ENCODE peak calls at places on chromosome 11, in ten cellular contexts. F is brain microvascular endothelial cell, Q is MM.1S, G is heart left ventricle, V is esophagus squamous epithelium, T is fibroblast of lung, O is AG04450, M is cardiac muscle cell, D is heart right ventricle, J is HCT116. K is an unnamed sample. For H3K27me3, the result is how much of the 10 kb centered on the place peaks cover.

GRCh38 chr11:35326266-35326879 is 93.0 kb downstream of the SLC1A2 start:
- DNase-seq in G (no peak), Q (no peak), F (no peak), T (no peak), O (no peak), V (no peak), D (no peak), J (no peak), M (no peak), K (no peak)

GRCh38 chr11:109609454-109610185 is 187.6 kb downstream of the C11orf87 start:
- DNase-seq in G (no peak), D (no peak), O (no peak), F (no peak), T (no peak), J (no peak), M (no peak), V (no peak), Q (no peak), K (no peak)

GRCh38 chr11:6703247-6704063 is 20.3 kb upstream of the MRPL17 start:
- DNase-seq in O (no peak), V (no peak), Q (peak), D (peak), F (peak), T (peak), J (peak), M (peak), G (peak), K (peak)

GRCh38 chr11:128678017-128678416 is 15.9 kb upstream of the FLI1 start:
- DNase-seq in F (no peak), J (no peak), G (no peak), V (no peak), M (no peak), O (no peak), Q (no peak), D (no peak), T (no peak), K (no peak)

GRCh38 chr11:121482231-121483129 is 29.7 kb upstream of the SORL1-AS1 start:
- DNase-seq in J (no peak), Q (peak), F (no peak), T (no peak), G (no peak), M (no peak), V (no peak), D (no peak), O (no peak), K (no peak)

GRCh38 chr11:82899191-82899820 is 924 bp downstream of the PRCP start:
- DNase-seq in T (no peak), Q (no peak), D (no peak), F (no peak), M (no peak), G (no peak), J (no peak), O (no peak), V (no peak), K (no peak)

GRCh38 chr11:60457576-60457975 is 1.9 kb downstream of the MS4A1 start:
- DNase-seq in O (no peak), F (no peak), J (no peak), T (no peak), V (no peak), D (no peak), G (no peak), M (no peak), Q (no peak), K (no peak)

GRCh38 chr11:7657306-7658025 is 15.8 kb downstream of the CYB5R2 start:
- DNase-seq in V (no peak), T (peak), D (peak), F (peak), J (peak), G (peak), Q (peak), O (no peak), M (peak), K (peak)

GRCh38 chr11:117809236-117810055 is 12.4 kb upstream of the DSCAML1 start:
- DNase-seq in J (peak), F (peak), O (no peak), M (peak), D (peak), G (peak), T (no peak), Q (no peak), V (no peak), K (peak)

GRCh38 chr11:78406568-78407196 is 10.9 kb downstream of the GAB2 start:
- DNase-seq in T (no peak), O (no peak), D (no peak), G (no peak), F (no peak), J (no peak), Q (no peak), M (no peak), V (no peak), K (no peak)

GRCh38 chr11:45796461-45796861 is 8.5 kb upstream of the SLC35C1 start:
- DNase-seq in V (no peak), J (no peak), O (no peak), G (no peak), M (no peak), T (no peak), Q (no peak), F (no peak), D (no peak), K (no peak)

GRCh38 chr11:23232652-23233051 is 372.4 kb upstream of the CCDC179 start:
- DNase-seq in J (no peak), G (no peak), T (no peak), F (no peak), D (no peak), O (no peak), Q (no peak), M (no peak), V (no peak), K (no peak)

GRCh38 chr11:125995313-125995712 is 49.5 kb downstream of the VSIG10L2 start:
- DNase-seq in G (no peak), Q (no peak), V (no peak), O (no peak), T (no peak), M (no peak), D (no peak), F (no peak), J (no peak), K (no peak)

GRCh38 chr11:92505689-92506088 is 281.1 kb downstream of the FAT3 start:
- DNase-seq in F (no peak), O (no peak), V (no peak), Q (no peak), M (no peak), G (no peak), T (no peak), J (no peak), D (no peak), K (no peak)

GRCh38 chr11:10856689-10857603 is 907 bp downstream of the ZBED5 start:
- DNase-seq in D (no peak), J (no peak), Q (peak), V (no peak), G (peak), M (peak), F (peak), O (no peak), T (peak), K (peak)

DNA sequence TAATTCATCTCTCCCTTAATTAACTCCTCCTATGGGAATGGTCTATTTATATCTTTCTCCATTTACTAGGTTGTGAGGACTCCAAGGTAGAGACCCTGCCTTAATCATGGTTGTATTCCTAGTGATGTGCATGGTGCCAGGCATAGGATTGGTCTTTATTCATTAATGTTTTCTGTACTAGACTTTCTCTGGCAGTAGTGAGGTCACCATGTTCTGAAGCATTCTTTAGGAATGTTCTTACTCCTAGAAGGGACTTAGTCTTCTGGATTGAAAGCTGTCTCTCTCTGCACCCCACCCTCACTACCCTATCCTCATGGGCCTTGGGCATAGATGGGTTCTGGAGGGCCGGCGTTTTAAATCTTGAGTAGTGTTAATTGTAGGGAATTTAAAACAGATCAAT is 10.6 kb upstream of the INSC start:
- DNase-seq in V (no peak), O (no peak), D (no peak), G (no peak), F (no peak), M (no peak), J (no peak), T (no peak), Q (no peak), K (no peak)
- H3K4me3 ChIP-seq in V (no peak), O (no peak), D (no peak), G (no peak), F (no peak), M (no peak), J (no peak), T (no peak), Q (no peak), K (no peak)

GRCh38 chr11:1450344-1450875 is 36.2 kb downstream of the MOB2 start:
- DNase-seq in O (no peak), V (no peak), M (no peak), G (no peak), T (no peak), F (no peak), D (no peak), Q (no peak), J (no peak), K (no peak)

GRCh38 chr11:1446623-1447022 is 40.0 kb downstream of the MOB2 start:
- DNase-seq in F (no peak), Q (no peak), G (no peak), M (no peak), O (no peak), D (no peak), T (no peak), J (no peak), V (no peak), K (no peak)

GRCh38 chr11:1448882-1449281 is 37.7 kb downstream of the MOB2 start:
- DNase-seq in D (no peak), F (no peak), G (no peak), T (no peak), O (no peak), J (no peak), Q (no peak), V (no peak), M (no peak), K (no peak)

GRCh38 chr11:1449516-1450270 is 36.9 kb downstream of the MOB2 start:
- DNase-seq in M (no peak), G (no peak), V (no peak), Q (no peak), D (no peak), T (no peak), F (no peak), J (no peak), O (no peak), K (no peak)

DNA sequence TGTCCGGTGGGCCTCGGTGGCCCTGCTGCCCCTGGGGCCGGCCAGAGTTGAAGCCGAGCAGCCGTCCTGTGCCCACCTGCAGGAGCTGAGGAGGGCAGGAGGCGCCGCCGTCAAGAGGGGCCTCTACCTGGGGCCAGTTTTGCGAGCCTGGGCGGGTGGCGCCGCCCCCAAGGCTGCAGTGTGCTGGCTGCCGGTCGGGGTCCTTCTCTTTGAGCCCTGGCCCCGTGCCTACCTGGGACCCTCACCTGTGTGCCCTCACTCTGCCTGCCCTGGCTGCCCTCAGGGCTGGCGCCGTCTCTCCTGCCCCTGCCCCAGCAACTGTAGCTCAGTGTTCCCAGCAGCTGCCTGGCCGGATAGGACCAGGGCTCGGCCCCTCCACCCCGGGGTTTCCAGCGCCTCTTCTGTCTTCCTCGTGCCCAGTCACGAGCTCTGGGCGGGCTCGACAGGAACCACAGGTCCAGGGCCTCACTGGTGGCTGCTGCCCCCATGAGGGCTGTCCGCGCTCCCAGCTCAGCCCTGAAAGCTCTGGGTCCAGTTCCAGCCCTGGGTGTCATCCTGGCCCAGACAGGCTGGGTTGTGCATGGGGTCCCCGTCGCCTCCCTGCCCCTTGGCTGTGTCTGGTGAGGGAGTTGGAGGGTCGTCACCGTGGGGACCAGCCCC is 38.3 kb downstream of the MOB2 start:
- DNase-seq in V (no peak), G (no peak), M (no peak), O (no peak), J (no peak), F (no peak), D (no peak), T (no peak), Q (no peak), K (no peak)
- H3K27me3 ChIP-seq in V (under half), G (under half), M (under half), O (under half), J (under half), F (under half), D (under half), T (under half), Q (half or more), K (under half)

DNA sequence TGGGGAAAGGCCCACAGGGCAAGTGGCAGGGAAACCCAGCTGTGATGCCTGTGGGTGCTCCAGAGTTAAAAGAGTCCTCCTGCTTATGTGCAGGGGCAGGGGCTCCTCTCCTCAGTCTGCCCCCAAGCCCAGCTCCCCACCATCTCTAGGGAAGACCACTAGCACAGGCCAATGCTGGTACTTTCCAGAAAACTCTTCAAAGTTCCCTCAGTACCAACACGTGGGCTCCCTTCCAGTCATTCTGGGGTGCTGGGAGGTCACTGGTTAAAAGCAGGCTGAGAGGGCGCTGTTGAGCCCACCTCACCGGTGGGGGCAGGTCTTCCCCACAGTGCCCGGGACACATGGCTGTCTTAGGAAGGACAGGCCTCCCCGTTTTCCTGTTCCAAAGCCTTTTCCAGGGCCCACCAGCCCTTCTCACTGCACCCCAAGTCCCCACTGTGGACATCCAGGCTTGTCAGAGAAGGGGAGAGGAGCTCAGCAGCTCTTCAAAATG is 154.6 kb downstream of the TRIM29 start:
- DNase-seq in J (no peak), T (no peak), D (no peak), O (no peak), V (no peak), M (no peak), F (no peak), G (no peak), Q (no peak), K (no peak)
- TF ChIP-seq CTCF in J (no peak), T (no peak), D (no peak), O (no peak), V (no peak), M (no peak), F (no peak), G (no peak), Q (no peak), K (no peak)

GRCh38 chr11:119436093-119436492 is 13.1 kb upstream of the THY1 start:
- DNase-seq in F (no peak), M (no peak), J (no peak), Q (no peak), D (no peak), O (no peak), T (no peak), G (no peak), V (no peak), K (no peak)

GRCh38 chr11:119433369-119433749 is 10.4 kb upstream of the THY1 start:
- DNase-seq in Q (no peak), O (no peak), G (no peak), D (no peak), J (no peak), M (no peak), V (no peak), T (peak), F (no peak), K (no peak)

GRCh38 chr11:119438599-119438998 is 15.6 kb upstream of the THY1 start:
- DNase-seq in J (no peak), O (no peak), M (no peak), G (no peak), T (no peak), F (no peak), V (no peak), Q (no peak), D (no peak), K (no peak)

GRCh38 chr11:119434531-119435330 is 11.8 kb upstream of the THY1 start:
- DNase-seq in G (no peak), D (no peak), M (no peak), O (no peak), F (no peak), Q (no peak), J (no peak), V (no peak), T (no peak), K (no peak)

DNA sequence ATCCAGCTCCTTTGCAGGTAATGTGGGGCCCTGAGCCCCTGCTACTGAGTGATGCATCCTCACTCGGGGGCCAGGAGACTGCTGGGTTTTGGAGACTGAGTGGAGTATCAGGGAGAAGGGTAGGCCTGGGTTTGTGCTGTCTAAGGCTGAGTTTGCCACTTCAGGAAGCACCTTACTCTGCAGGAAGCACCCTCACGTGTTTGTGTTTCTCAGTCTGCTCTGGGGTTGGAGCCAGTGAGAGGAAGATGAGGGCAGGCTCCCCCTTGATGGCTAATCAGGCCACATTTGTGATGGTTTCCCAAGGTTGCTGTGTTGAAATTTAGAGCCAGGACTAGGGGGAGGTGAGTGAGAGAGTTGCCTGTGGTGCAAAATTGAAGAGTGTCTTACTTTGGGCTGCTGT is 13.7 kb upstream of the THY1 start:
- DNase-seq in J (no peak), G (no peak), O (no peak), Q (no peak), T (no peak), M (no peak), D (no peak), F (no peak), V (no peak), K (no peak)
- H3K4me3 ChIP-seq in J (no peak), G (no peak), O (no peak), Q (no peak), T (no peak), M (no peak), D (no peak), F (no peak), V (no peak), K (no peak)

GRCh38 chr11:124846058-124846719 is 19.0 kb upstream of the ROBO3 start:
- DNase-seq in F (no peak), T (no peak), V (no peak), D (no peak), G (no peak), J (no peak), O (no peak), Q (no peak), M (no peak), K (no peak)
- H3K27me3 ChIP-seq in F (half or more), T (half or more), V (under half), D (under half), G (half or more), J (half or more), O (half or more), Q (half or more), M (half or more), K (under half)

DNA sequence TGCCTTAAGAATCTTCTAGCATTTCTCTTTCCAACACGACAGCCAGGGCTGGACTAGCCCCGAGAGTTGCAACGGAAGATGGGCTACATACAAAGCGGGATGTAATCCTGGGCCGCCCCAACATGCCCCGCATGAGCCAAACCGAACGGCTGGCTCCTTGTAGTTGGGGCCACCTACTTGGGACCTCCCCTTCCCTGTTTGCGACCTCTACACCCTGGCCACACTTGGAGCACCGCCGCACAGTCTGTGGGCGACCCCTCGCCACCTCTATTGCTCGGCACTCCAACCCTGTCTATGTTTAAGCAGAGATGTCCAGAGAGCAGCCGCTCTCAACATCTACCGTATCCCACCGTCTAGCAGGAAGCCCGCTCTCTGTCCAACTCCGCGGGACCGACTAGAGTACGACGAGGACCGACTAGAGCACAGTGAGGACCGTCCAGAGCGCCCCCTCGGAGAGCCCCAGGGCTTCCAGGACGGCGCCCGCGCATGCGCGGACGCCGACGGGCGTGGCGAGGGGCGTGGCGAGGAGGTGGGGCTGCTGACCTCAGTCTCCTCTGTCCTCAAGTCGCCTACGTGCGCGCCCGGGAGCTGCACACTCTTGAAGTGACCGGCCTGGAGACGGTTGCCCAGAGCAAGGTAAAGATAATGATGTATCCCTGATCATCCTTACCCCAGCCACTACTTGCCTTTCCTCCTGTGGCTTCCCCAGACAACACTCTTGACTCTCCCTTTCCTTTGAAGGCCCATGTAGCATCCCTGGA is 32.3 kb downstream of the NEAT1 start:
- DNase-seq in M (peak), G (peak), T (peak), V (no peak), O (no peak), F (peak), Q (peak), J (peak), D (peak), K (peak)
- TF ChIP-seq CTCF in M (peak), G (no peak), T (peak), V (no peak), O (no peak), F (peak), Q (peak), J (no peak), D (peak), K (no peak)

GRCh38 chr11:14914536-14914935 is 22.5 kb upstream of the CYP2R1 start:
- DNase-seq in G (no peak), O (no peak), M (no peak), Q (no peak), T (no peak), D (no peak), F (no peak), V (no peak), J (no peak), K (no peak)

DNA sequence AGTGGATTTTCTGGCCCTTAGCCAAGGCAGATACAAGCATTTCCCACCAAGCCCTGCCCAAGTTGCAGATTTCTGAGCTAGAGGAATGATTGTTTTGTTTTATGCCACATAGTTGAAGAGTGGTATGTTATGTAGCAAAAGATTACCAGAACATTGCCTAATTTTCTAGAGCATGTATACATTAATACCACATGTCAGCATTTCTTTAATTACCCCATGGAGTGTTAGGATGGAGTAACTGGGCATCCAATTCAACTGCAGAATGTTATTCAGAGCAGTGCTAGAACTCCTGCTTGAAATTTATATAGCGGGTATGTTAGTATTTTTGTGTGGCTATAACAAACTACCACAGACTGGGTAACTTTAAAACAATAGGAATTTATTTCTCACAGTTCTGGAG is 24.4 kb upstream of the CYP2R1 start:
- DNase-seq in Q (no peak), M (no peak), V (no peak), D (no peak), T (no peak), F (no peak), J (no peak), O (no peak), G (no peak), K (no peak)
- H3K4me3 ChIP-seq in Q (no peak), M (no peak), V (no peak), D (no peak), T (no peak), F (no peak), J (no peak), O (no peak), G (no peak), K (no peak)